ENCODE peak calls at places on chromosomes 2 and 18, in five cellular contexts. P is HCT116, C is IMR-90, T is GM12878, F is mesenchymal stem cell. W is an unnamed sample.

GRCh38 chr18:58934933-58935577 is 70.4 kb downstream of the ZNF532 start:
- DNase-seq in T (no peak), F (no peak), C (no peak), P (no peak), W (no peak)

GRCh38 chr18:44683566-44683965 is 2.9 kb downstream of the SETBP1 start:
- DNase-seq in P (no peak), C (no peak), F (no peak), T (no peak), W (no peak)

GRCh38 chr18:55455938-55456337 is 132.1 kb downstream of the TCF4 start:
- DNase-seq in F (no peak), C (no peak), P (no peak), T (no peak), W (no peak)

GRCh38 chr2:27282892-27283291 is 663 bp downstream of the TRIM54 start:
- DNase-seq in C (no peak), F (no peak), T (no peak), P (no peak), W (peak)

GRCh38 chr2:40036241-40036640 is 257.2 kb upstream of the THUMPD2 start:
- DNase-seq in C (no peak), T (no peak), P (no peak), F (no peak), W (no peak)

GRCh38 chr18:43129946-43130523 is 14.6 kb upstream of the RIT2 start:
- DNase-seq in P (no peak), F (peak), C (no peak), T (no peak), W (no peak)

GRCh38 chr18:80154293-80154692 is 45.2 kb downstream of the ADNP2 start:
- DNase-seq in P (no peak), T (peak), F (peak), C (peak), W (no peak)

GRCh38 chr2:112644933-112645395 is 775 bp upstream of the SLC20A1 start:
- DNase-seq in F (no peak), C (peak), T (no peak), P (no peak), W (no peak)

GRCh38 chr2:171360905-171361304 is 72.9 kb downstream of the METTL8 start:
- DNase-seq in T (no peak), P (no peak), F (no peak), C (no peak), W (no peak)

GRCh38 chr2:219252900-219253752 is at the start of gene TUBA4B:
- DNase-seq in F (peak), P (no peak), C (peak), T (no peak), W (peak)

GRCh38 chr2:9099341-9099751 is 95.9 kb upstream of the MBOAT2 start:
- DNase-seq in T (peak), F (peak), C (peak), P (no peak), W (no peak)

GRCh38 chr2:71004356-71004755 is 9.7 kb upstream of the TEX261 start:
- DNase-seq in P (no peak), C (no peak), T (no peak), F (no peak), W (no peak)

GRCh38 chr2:1052671-1053270 is 102.1 kb downstream of the SNTG2 start:
- DNase-seq in C (peak), T (no peak), P (no peak), F (peak), W (no peak)
- H3K4me2 ChIP-seq in C (peak), T (no peak), P (no peak), F (peak), W (no peak)

GRCh38 chr2:65630643-65631042 is 198.2 kb upstream of the SPRED2 start:
- DNase-seq in F (peak), T (no peak), C (peak), P (no peak), W (no peak)
- H2AFZ ChIP-seq in F (no peak), T (no peak), C (peak), P (no peak), W (no peak)

GRCh38 chr18:37309059-37309458 is 256.5 kb downstream of the CELF4 start:
- DNase-seq in T (no peak), C (no peak), F (no peak), P (no peak), W (no peak)
- H3K27ac ChIP-seq in T (no peak), C (no peak), F (no peak), P (no peak), W (no peak)

DNA sequence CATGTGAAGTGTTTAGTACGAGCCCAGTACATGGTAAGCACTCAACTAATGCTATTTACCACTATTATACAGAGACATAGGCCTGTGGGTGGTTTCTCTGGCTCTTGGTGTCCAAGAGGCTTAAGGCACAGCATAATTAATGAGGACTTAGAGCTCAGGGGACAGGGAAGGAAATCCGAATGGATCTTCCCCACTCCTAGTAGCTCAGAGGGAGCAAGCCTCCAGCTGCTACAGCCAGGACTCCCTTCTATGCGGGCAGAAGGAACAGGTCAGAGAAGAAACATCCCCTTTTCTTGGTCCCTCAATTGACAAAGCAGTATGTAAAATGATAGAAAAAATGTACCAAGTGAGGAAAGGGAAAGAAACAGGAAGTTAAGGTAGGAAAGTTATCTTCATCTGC is 261.3 kb upstream of the STON1 start:
- DNase-seq in C (no peak), F (no peak), T (no peak), P (no peak), W (no peak)
- H3K4me2 ChIP-seq in C (no peak), F (no peak), T (no peak), P (no peak), W (no peak)

DNA sequence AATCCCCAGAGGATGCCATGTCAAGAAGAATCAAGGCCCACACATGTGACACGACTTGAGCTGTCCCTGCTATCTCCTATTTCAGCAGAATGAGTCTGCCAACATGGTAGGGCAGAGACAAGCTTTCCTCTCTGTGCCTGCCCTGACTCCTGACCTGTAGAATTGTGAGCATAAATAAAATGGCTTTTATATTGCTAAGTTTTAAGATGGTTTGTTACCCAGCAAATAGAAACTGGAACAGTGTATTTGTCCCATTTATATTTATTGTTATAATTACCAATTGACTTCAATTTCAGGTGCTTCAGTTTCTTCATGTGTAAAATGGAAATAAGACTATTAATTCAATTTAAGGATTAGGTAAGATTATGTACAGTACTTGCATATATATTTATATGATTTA is 90.5 kb downstream of the ASB1 start:
- DNase-seq in F (no peak), C (no peak), P (no peak), T (no peak), W (no peak)
- H2AFZ ChIP-seq in F (no peak), C (no peak), P (no peak), T (no peak), W (no peak)

GRCh38 chr2:54092940-54093339 is 22.5 kb upstream of the ACYP2 start:
- DNase-seq in C (no peak), T (no peak), F (no peak), P (no peak), W (no peak)

GRCh38 chr2:54086157-54086556 is 29.3 kb upstream of the ACYP2 start:
- DNase-seq in C (no peak), T (no peak), F (no peak), P (no peak), W (no peak)

GRCh38 chr2:54088191-54088634 is 27.2 kb upstream of the ACYP2 start:
- DNase-seq in C (peak), T (no peak), F (peak), P (no peak), W (no peak)

GRCh38 chr2:54088719-54089118 is 26.7 kb upstream of the ACYP2 start:
- DNase-seq in C (no peak), T (no peak), F (no peak), P (no peak), W (no peak)

GRCh38 chr2:54090521-54091117 is 24.8 kb upstream of the ACYP2 start:
- DNase-seq in T (no peak), F (no peak), P (no peak), C (no peak), W (no peak)
- H3K27ac ChIP-seq in T (no peak), F (no peak), P (no peak), C (no peak), W (no peak)

DNA sequence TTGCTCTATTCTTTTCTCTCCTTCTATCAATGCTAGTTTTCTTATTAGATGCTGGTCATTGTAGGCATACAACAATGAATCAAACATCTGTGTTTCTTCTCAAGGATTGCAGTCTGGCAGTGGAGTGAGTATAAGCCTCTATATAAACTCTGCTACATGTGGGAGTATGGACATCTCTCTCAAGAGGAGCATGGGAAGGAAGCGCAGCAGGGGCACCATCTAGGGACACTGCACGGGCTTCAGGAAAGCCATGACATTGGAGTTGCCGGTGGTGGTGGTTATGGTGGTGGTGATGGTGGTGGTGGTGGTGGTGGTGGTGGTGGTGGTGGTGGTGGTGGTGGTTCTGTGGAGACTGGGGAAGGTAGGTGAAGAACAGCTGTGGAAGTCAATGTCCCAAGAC is 462.6 kb downstream of the RNF144A start:
- DNase-seq in F (no peak), P (no peak), C (no peak), T (no peak), W (no peak)
- H3K4me2 ChIP-seq in F (no peak), P (no peak), C (no peak), T (no peak), W (no peak)

GRCh38 chr2:41879367-41879871 is 168.4 kb upstream of the PKDCC start:
- DNase-seq in C (no peak), F (peak), P (no peak), T (no peak), W (no peak)

GRCh38 chr2:41877114-41877513 is 170.7 kb upstream of the PKDCC start:
- DNase-seq in T (no peak), P (no peak), F (no peak), C (no peak), W (no peak)

GRCh38 chr2:41878056-41878455 is 169.8 kb upstream of the PKDCC start:
- DNase-seq in C (no peak), T (no peak), P (no peak), F (no peak), W (no peak)

GRCh38 chr2:41880561-41881243 is 167.1 kb upstream of the PKDCC start:
- DNase-seq in F (no peak), T (no peak), C (no peak), P (no peak), W (no peak)

GRCh38 chr2:41878726-41879366 is 169.0 kb upstream of the PKDCC start:
- DNase-seq in P (no peak), T (no peak), C (no peak), F (no peak), W (no peak)
- H2AFZ ChIP-seq in P (no peak), T (no peak), C (no peak), F (no peak), W (no peak)

W was measured in PC-9.